ENCODE peak calls at places on chromosomes 6 and 20, in five cellular contexts. Z is H9, C is cardiac fibroblast, E is OCI-LY7, X is transverse colon. V is an unnamed sample.

GRCh38 chr6:163583558-163583957 is 169.0 kb downstream of the QKI start:
- DNase-seq in Z (no peak), C (no peak), E (no peak), X (no peak), V (no peak)

GRCh38 chr20:38982291-38982690 is 20.1 kb downstream of the DHX35 start:
- DNase-seq in Z (no peak), C (no peak), E (no peak), X (no peak), V (no peak)

GRCh38 chr6:101125380-101125971 is 244.3 kb upstream of the ASCC3 start:
- DNase-seq in Z (no peak), C (no peak), E (no peak), X (no peak), V (no peak)

GRCh38 chr20:19995220-19995863 is 21.8 kb upstream of the NAA20 start:
- DNase-seq in Z (no peak), C (peak; percentile 78), E (peak; percentile 57), X (no peak), V (peak; percentile 48)

GRCh38 chr20:63885264-63886053 is 9.5 kb upstream of the DNAJC5 start:
- DNase-seq in Z (no peak), C (no peak), E (no peak), X (peak; percentile 34), V (no peak)

GRCh38 chr6:72976389-72976900 is 248.9 kb downstream of the KHDC1L start:
- DNase-seq in Z (no peak), C (no peak), E (no peak), X (no peak), V (no peak)

GRCh38 chr6:170283212-170284081 is 7.4 kb downstream of the DLL1 start:
- DNase-seq in Z (no peak), C (no peak), E (no peak), X (no peak), V (no peak)

GRCh38 chr20:59955131-59955796 is 3.0 kb upstream of the CDH26 start:
- DNase-seq in Z (no peak), C (no peak), E (peak; percentile 48), X (no peak), V (no peak)

GRCh38 chr6:117174835-117175360 is 90.5 kb upstream of the VGLL2 start:
- DNase-seq in Z (no peak), C (no peak), E (no peak), X (no peak), V (no peak)

GRCh38 chr6:46862381-46862780 is 59.4 kb downstream of the ADGRF5 start:
- DNase-seq in Z (no peak), C (no peak), E (no peak), X (no peak), V (peak; percentile 16)

GRCh38 chr20:32569380-32570305 is 15.5 kb downstream of the NOL4L start:
- DNase-seq in Z (no peak), C (no peak), E (no peak), X (no peak), V (no peak)

GRCh38 chr6:19713411-19713810 is 123.8 kb upstream of the ID4 start:
- DNase-seq in Z (no peak), C (no peak), E (no peak), X (no peak), V (no peak)

GRCh38 chr6:39083111-39083702 is 31.8 kb downstream of the SAYSD1 start:
- DNase-seq in Z (peak; percentile 22), C (no peak), E (no peak), X (no peak), V (peak; percentile 70)

GRCh38 chr6:159082039-159082815 is 37.4 kb upstream of the TAGAP start:
- DNase-seq in Z (no peak), C (no peak), E (no peak), X (no peak), V (no peak)

GRCh38 chr20:17762873-17763557 is 63.2 kb downstream of the BANF2 start:
- DNase-seq in Z (peak; percentile 49), C (no peak), E (no peak), X (no peak), V (no peak)

GRCh38 chr6:38378801-38379200 is 260.9 kb downstream of the BTBD9 start:
- DNase-seq in Z (no peak), C (no peak), E (no peak), X (no peak), V (no peak)

GRCh38 chr20:3755269-3755668 is 12.3 kb downstream of the ADISSP start:
- DNase-seq in Z (no peak), C (no peak), E (no peak), X (no peak), V (no peak)

GRCh38 chr20:3753501-3754257 is 13.9 kb downstream of the ADISSP start:
- DNase-seq in Z (no peak), C (no peak), E (no peak), X (no peak), V (no peak)

GRCh38 chr20:3753098-3753497 is 14.5 kb downstream of the ADISSP start:
- DNase-seq in Z (peak; percentile 81), C (peak; percentile 85), E (peak; percentile 71), X (peak; percentile 69), V (peak; percentile 83)

GRCh38 chr20:3755814-3756480 is 11.6 kb downstream of the ADISSP start:
- DNase-seq in Z (no peak), C (no peak), E (no peak), X (no peak), V (no peak)

DNA sequence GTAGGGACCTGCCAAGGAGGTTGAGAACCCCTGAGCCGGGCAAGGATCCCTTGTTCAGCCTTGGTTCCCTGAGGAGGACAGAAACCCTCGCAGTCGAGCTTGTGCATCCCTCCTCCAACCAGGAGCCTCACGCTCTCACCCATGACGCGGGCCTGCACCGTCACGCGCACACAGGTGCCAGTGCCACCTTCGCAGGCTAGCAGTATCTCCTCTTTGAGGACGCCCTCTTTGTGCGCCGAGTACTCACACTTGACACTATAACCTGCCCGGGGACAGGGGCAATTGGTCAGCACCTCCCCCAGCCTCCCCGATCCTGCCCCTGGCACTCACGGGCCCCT is 13.3 kb downstream of the ADISSP start:
- DNase-seq in Z (no peak), C (no peak), E (no peak), X (no peak), V (no peak)
- TF ChIP-seq CTCF in Z (no peak), C (no peak), E (no peak), X (no peak), V (no peak)

GRCh38 chr6:30820196-30820595 is 64.1 kb upstream of the DDR1 start:
- DNase-seq in Z (no peak), C (peak; percentile 87), E (no peak), X (peak; percentile 76), V (no peak)
- TF ChIP-seq CTCF in Z (no peak), C (no peak), E (no peak), X (peak; percentile 28), V (no peak)

GRCh38 chr6:13576017-13576416 is 1.6 kb downstream of the SIRT5 start:
- DNase-seq in Z (no peak), C (no peak), E (no peak), X (no peak), V (no peak)

GRCh38 chr6:13574149-13574570 is 241 bp upstream of the SIRT5 start:
- DNase-seq in Z (peak; percentile 96), C (peak; percentile 96), E (peak; percentile 98), X (peak; percentile 94), V (peak; percentile 94)

GRCh38 chr6:13575377-13575775 is 975 bp downstream of the SIRT5 start:
- DNase-seq in Z (no peak), C (no peak), E (no peak), X (no peak), V (peak; percentile 94)

GRCh38 chr6:13573669-13574110 is 711 bp upstream of the SIRT5 start:
- DNase-seq in Z (peak; percentile 46), C (peak; percentile 35), E (no peak), X (peak; percentile 53), V (peak; percentile 29)

GRCh38 chr6:13574571-13575376 is at the start of gene SIRT5:
- DNase-seq in Z (peak; percentile 92), C (peak; percentile 84), E (peak; percentile 89), X (peak; percentile 93), V (peak; percentile 81)
- TF ChIP-seq CTCF in Z (no peak), C (no peak), E (no peak), X (no peak), V (no peak)

DNA sequence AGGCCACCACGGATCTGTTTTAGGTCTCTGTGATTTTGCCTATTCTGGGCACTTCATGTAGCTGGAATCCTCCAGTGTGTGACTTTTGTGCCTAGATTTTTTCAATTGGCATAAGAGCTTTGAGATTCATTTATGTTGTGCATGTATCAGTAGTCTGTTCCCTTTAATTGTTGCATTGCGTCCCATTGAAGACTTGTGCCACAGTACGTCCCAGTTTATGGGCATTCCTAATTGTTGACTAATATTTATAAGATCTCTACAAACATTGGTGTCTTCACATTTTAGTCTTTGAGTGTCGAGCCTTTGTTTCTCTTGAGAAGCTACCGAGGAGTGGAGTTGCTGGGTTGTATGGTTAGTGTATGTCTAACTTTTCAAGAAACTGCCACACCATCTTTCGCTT is 704 bp upstream of the FAM210B start:
- DNase-seq in Z (no peak), C (no peak), E (no peak), X (no peak), V (no peak)
- TF ChIP-seq CTCF in Z (no peak), C (no peak), E (no peak), X (no peak), V (no peak)

GRCh38 chr6:54267798-54268197 is 40.4 kb upstream of the TINAG start:
- DNase-seq in Z (no peak), C (peak; percentile 76), E (peak; percentile 26), X (peak; percentile 19), V (peak; percentile 5)

GRCh38 chr6:54262956-54263355 is 45.3 kb upstream of the TINAG start:
- DNase-seq in Z (no peak), C (no peak), E (no peak), X (no peak), V (no peak)

GRCh38 chr6:54262499-54262898 is 45.7 kb upstream of the TINAG start:
- DNase-seq in Z (no peak), C (no peak), E (no peak), X (no peak), V (no peak)

GRCh38 chr6:54266400-54266923 is 41.8 kb upstream of the TINAG start:
- DNase-seq in Z (peak; percentile 44), C (no peak), E (peak; percentile 1), X (no peak), V (no peak)

GRCh38 chr6:54264581-54265272 is 43.5 kb upstream of the TINAG start:
- DNase-seq in Z (no peak), C (no peak), E (no peak), X (no peak), V (no peak)
- TF ChIP-seq CTCF in Z (no peak), C (no peak), E (no peak), X (no peak), V (no peak)